ENCODE peak calls at places on chromosomes 5 and 9, in five cellular contexts. K is mammary epithelial cell, G is lower lobe of right lung, F is mucosa of descending colon, T is upper lobe of right lung. L is an unnamed sample.
A peak's percentile ranks its signal among the peaks of the same experiment; 100 is the strongest.

GRCh38 chr9:92004045-92004392 is 54.0 kb upstream of the ROR2 start:
- DNase-seq in K (no peak), G (no peak), F (no peak), T (no peak), L (no peak)

GRCh38 chr9:115182264-115182663 is 64.3 kb upstream of the TNC start:
- DNase-seq in K (no peak), G (no peak), F (no peak), T (no peak), L (no peak)

GRCh38 chr5:54524704-54525103 is 7.1 kb downstream of the SNX18 start:
- DNase-seq in K (no peak), G (peak; percentile 58), F (peak; percentile 8), T (peak; percentile 71), L (no peak)

GRCh38 chr9:75974006-75974766 is 83.7 kb downstream of the PCSK5 start:
- DNase-seq in K (no peak), G (no peak), F (no peak), T (no peak), L (no peak)

GRCh38 chr9:88418715-88419540 is 30.7 kb downstream of the SPIN1 start:
- DNase-seq in K (peak; percentile 76), G (no peak), F (no peak), T (no peak), L (no peak)

GRCh38 chr5:2754621-2755370 is 3.3 kb upstream of the IRX2 start:
- DNase-seq in K (peak; percentile 20), G (peak; percentile 61), F (no peak), T (peak; percentile 76), L (no peak)

GRCh38 chr5:136061630-136062381 is 33.0 kb downstream of the TGFBI start:
- DNase-seq in K (no peak), G (no peak), F (no peak), T (no peak), L (no peak)

GRCh38 chr5:170809551-170809950 is 26.0 kb downstream of the GABRP start:
- DNase-seq in K (peak; percentile 23), G (no peak), F (peak; percentile 47), T (no peak), L (no peak)

DNA sequence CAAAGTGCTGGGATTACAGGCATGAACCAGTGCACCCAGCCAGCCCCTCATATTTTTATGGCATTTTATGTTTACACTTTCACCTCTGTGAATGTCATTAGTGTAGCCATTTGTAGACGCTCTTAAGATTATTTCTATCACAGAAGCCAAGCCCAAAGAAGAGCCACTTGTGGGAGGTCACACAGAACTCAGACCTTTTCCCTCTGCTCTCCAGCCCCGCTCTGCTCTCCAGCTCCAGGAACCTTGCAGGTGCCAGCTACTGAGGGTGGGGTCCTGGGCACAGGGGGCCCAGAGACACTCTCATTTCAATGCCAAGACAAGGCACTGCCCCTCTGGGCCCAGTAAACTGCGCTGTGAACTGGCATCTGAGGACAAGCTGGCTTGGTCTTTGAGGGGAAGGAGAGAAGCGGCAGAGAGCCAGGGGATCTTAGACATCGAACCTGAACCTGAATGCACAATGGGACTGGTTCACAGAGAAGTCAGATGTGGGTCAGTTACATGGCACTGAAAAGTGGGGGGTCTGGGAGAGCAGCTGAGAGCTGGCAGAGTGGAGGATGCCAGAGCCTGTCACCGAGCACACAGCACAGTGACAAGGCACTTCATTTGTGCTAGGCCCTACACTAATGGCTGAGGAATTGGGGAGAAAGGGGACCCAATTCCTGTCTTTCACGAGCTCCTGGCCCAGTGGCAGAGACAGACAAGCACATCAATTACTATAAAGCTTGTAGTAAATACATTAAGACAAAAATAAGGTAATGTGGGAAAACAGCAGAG is 16.7 kb downstream of the ANXA6 start:
- DNase-seq in K (no peak), G (no peak), F (no peak), T (no peak), L (no peak)
- H3K4me1 ChIP-seq in K (peaks cover 8% of the 10 kb centered on the region), G (peaks cover 24% of the 10 kb centered on the region), F (peaks cover 18% of the 10 kb centered on the region), T (peaks cover 20% of the 10 kb centered on the region), L (peaks cover 82% of the 10 kb centered on the region)

GRCh38 chr9:33157960-33158359 is 9.2 kb downstream of the B4GALT1 start:
- DNase-seq in K (peak; percentile 68), G (no peak), F (no peak), T (no peak), L (no peak)
- H3K4me1 ChIP-seq in K (peaks cover 82% of the 10 kb centered on the region), G (peaks cover 97% of the 10 kb centered on the region), F (peaks cover 60% of the 10 kb centered on the region), T (peaks cover 91% of the 10 kb centered on the region), L (peaks cover 94% of the 10 kb centered on the region)

GRCh38 chr9:136234597-136234996 is 11.0 kb downstream of the QSOX2 start:
- DNase-seq in K (no peak), G (no peak), F (no peak), T (no peak), L (no peak)
- H3K4me1 ChIP-seq in K (no peaks in the 10 kb centered on the region), G (peaks cover under 1% of the 10 kb centered on the region), F (peaks cover 6% of the 10 kb centered on the region), T (peaks cover 4% of the 10 kb centered on the region), L (peaks cover 6% of the 10 kb centered on the region)

GRCh38 chr5:88732862-88733261 is 150.1 kb downstream of the MEF2C start:
- DNase-seq in K (no peak), G (no peak), F (no peak), T (no peak), L (no peak)
- H3K4me1 ChIP-seq in K (no peaks in the 10 kb centered on the region), G (peaks cover 9% of the 10 kb centered on the region), F (no peaks in the 10 kb centered on the region), T (peaks cover 4% of the 10 kb centered on the region), L (no peaks in the 10 kb centered on the region)

GRCh38 chr5:78647838-78648358 is 674 bp downstream of the LHFPL2 start:
- DNase-seq in K (peak; percentile 50), G (peak; percentile 65), F (peak; percentile 61), T (peak; percentile 83), L (no peak)

GRCh38 chr5:78649816-78650561 is 1.4 kb upstream of the LHFPL2 start:
- DNase-seq in K (peak; percentile 38), G (no peak), F (no peak), T (no peak), L (no peak)

GRCh38 chr5:78647411-78647818 is 1.2 kb downstream of the LHFPL2 start:
- DNase-seq in K (peak; percentile 58), G (no peak), F (peak; percentile 75), T (no peak), L (no peak)

GRCh38 chr5:78649220-78649700 is 688 bp upstream of the LHFPL2 start:
- DNase-seq in K (no peak), G (no peak), F (peak; percentile 39), T (no peak), L (no peak)

GRCh38 chr5:78648359-78649219 is at the start of gene LHFPL2:
- DNase-seq in K (peak; percentile 64), G (peak; percentile 79), F (peak; percentile 73), T (peak; percentile 87), L (no peak)
- H3K4me1 ChIP-seq in K (peaks cover 31% of the 10 kb centered on the region), G (peaks cover 22% of the 10 kb centered on the region), F (peaks cover 13% of the 10 kb centered on the region), T (peaks cover 7% of the 10 kb centered on the region), L (peaks cover 9% of the 10 kb centered on the region)

GRCh38 chr5:80231243-80231642 is 24.6 kb downstream of the SERINC5 start:
- DNase-seq in K (peak; percentile 44), G (no peak), F (no peak), T (no peak), L (no peak)
- H3K4me1 ChIP-seq in K (no peaks in the 10 kb centered on the region), G (peaks cover 6% of the 10 kb centered on the region), F (peaks cover 34% of the 10 kb centered on the region), T (peaks cover 14% of the 10 kb centered on the region), L (peaks cover 64% of the 10 kb centered on the region)

GRCh38 chr9:68751556-68751955 is 46.5 kb downstream of the PIP5K1B start:
- DNase-seq in K (no peak), G (no peak), F (no peak), T (no peak), L (no peak)

GRCh38 chr9:68750786-68751185 is 45.7 kb downstream of the PIP5K1B start:
- DNase-seq in K (peak; percentile 4), G (no peak), F (no peak), T (no peak), L (no peak)

GRCh38 chr9:68750179-68750685 is 45.2 kb downstream of the PIP5K1B start:
- DNase-seq in K (no peak), G (no peak), F (no peak), T (no peak), L (no peak)

GRCh38 chr9:68749135-68749534 is 44.1 kb downstream of the PIP5K1B start:
- DNase-seq in K (no peak), G (no peak), F (no peak), T (no peak), L (no peak)

GRCh38 chr9:68749579-68750159 is 44.6 kb downstream of the PIP5K1B start:
- DNase-seq in K (no peak), G (peak; percentile 66), F (no peak), T (peak; percentile 70), L (no peak)
- H3K4me1 ChIP-seq in K (no peaks in the 10 kb centered on the region), G (peaks cover 9% of the 10 kb centered on the region), F (peaks cover 19% of the 10 kb centered on the region), T (no peaks in the 10 kb centered on the region), L (no peaks in the 10 kb centered on the region)

GRCh38 chr5:45264447-45264846 is 431.7 kb downstream of the HCN1 start:
- DNase-seq in K (no peak), G (no peak), F (no peak), T (no peak), L (no peak)
- H3K4me1 ChIP-seq in K (no peaks in the 10 kb centered on the region), G (no peaks in the 10 kb centered on the region), F (no peaks in the 10 kb centered on the region), T (no peaks in the 10 kb centered on the region), L (no peaks in the 10 kb centered on the region)

DNA sequence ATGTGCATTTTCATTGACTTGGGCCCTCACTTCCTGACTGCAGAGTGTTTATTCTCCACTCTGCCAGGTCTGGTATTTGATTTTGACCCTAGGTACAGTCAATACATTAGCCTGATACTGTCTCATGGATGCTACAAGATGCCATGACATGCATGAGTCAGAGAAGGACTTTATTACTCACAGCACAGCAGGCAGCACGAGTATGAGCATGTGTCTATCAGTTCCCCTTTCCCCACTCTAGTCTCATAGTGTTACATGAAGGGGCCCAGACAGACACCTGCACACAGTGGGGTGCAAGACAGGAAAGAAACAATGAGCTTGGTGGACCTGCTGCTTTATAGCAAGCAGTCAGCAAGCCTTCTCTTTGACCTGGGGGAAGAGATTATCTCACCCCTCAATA is 19.6 kb downstream of the ITGA2 start:
- DNase-seq in K (peak; percentile 85), G (no peak), F (no peak), T (no peak), L (no peak)
- H3K4me1 ChIP-seq in K (peaks cover 72% of the 10 kb centered on the region), G (peaks cover 24% of the 10 kb centered on the region), F (peaks cover 6% of the 10 kb centered on the region), T (peaks cover 6% of the 10 kb centered on the region), L (peaks cover 4% of the 10 kb centered on the region)

GRCh38 chr9:12773562-12773961 is 1.3 kb upstream of the LURAP1L start:
- DNase-seq in K (no peak), G (no peak), F (no peak), T (no peak), L (no peak)
- H3K4me1 ChIP-seq in K (peaks cover 15% of the 10 kb centered on the region), G (no peaks in the 10 kb centered on the region), F (peaks cover 9% of the 10 kb centered on the region), T (no peaks in the 10 kb centered on the region), L (no peaks in the 10 kb centered on the region)